ENCODE peak calls at places on chromosomes 13 and 19, in ten cellular contexts. M, B, O, J, S, W, Y, I, C and G are unnamed samples.

GRCh38 chr13:114148521-114148855 is 16.1 kb upstream of the RASA3 start:
- DNase-seq in B (peak), C (no peak), S (no peak), Y (peak), J (no peak), W (no peak), M (no peak), O (no peak), I (no peak), G (no peak)

GRCh38 chr13:42876270-42876714 is 94.9 kb downstream of the FAM216B start:
- DNase-seq in I (no peak), B (no peak), O (no peak), M (peak), J (no peak), Y (no peak), W (no peak), S (no peak), C (no peak), G (no peak)

GRCh38 chr19:570315-570714 is 2.1 kb upstream of the BSG start:
- DNase-seq in S (no peak), I (peak), W (no peak), Y (no peak), O (no peak), C (no peak), B (no peak), M (peak), J (no peak), G (peak)

GRCh38 chr19:44401108-44401786 is at the start of gene ZNF285:
- DNase-seq in C (peak), S (no peak), J (peak), Y (peak), B (peak), M (peak), I (peak), W (peak), O (no peak), G (peak)

GRCh38 chr13:51246411-51247298 is 24.5 kb downstream of the FAM124A start:
- DNase-seq in J (no peak), W (no peak), Y (no peak), M (peak), C (no peak), O (peak), B (no peak), S (peak), I (no peak), G (no peak)

GRCh38 chr13:35343417-35343816 is 133.1 kb downstream of the MAB21L1 start:
- DNase-seq in S (no peak), J (no peak), O (no peak), W (no peak), B (no peak), C (no peak), I (no peak), Y (no peak), M (no peak), G (no peak)

GRCh38 chr19:54142166-54142780 is 4.7 kb downstream of the CNOT3 start:
- DNase-seq in S (no peak), B (no peak), M (no peak), J (no peak), C (no peak), W (no peak), O (no peak), I (no peak), Y (no peak), G (no peak)

GRCh38 chr13:59442946-59443345 is 720.8 kb downstream of the DIAPH3 start:
- DNase-seq in B (no peak), I (no peak), M (no peak), S (no peak), O (no peak), C (no peak), J (no peak), Y (no peak), W (no peak), G (no peak)

GRCh38 chr19:19385900-19386339 is 19.6 kb upstream of the GATAD2A start:
- DNase-seq in Y (no peak), I (no peak), J (no peak), C (peak), M (no peak), O (no peak), W (no peak), S (no peak), B (peak), G (no peak)

GRCh38 chr19:13118424-13119193 is 545 bp downstream of the NACC1 start:
- DNase-seq in Y (peak), M (peak), C (peak), J (peak), I (peak), O (no peak), S (no peak), B (no peak), W (no peak), G (peak)